ENCODE peak calls at places on chromosome 1, in seven cellular contexts. O is hepatocyte; B is GM20000; Y is NK-92 treated with Interleukin-12 subunit alpha and Interleukin-12 subunit beta, amount 100 ng/mL, for 24 hours; R is naive thymus-derived CD4-positive, alpha-beta T cell; G is AG04450; L is LNCaP clone FGC. N is an unnamed sample.

GRCh38 chr1:37153116-37153515 is 118.8 kb upstream of the GRIK3 start:
- DNase-seq in L (no peak), R (no peak), O (no peak), Y (no peak), B (no peak), G (no peak), N (no peak)

GRCh38 chr1:63790989-63791388 is 17.2 kb downstream of the ROR1 start:
- DNase-seq in L (no peak), B (no peak), O (no peak), Y (no peak), G (no peak), R (no peak), N (no peak)

GRCh38 chr1:160672118-160672517 is 25.3 kb upstream of the SLAMF1 start:
- DNase-seq in L (no peak), B (no peak), O (no peak), R (no peak), Y (no peak), G (no peak), N (no peak)

GRCh38 chr1:202807367-202807925 is 775 bp downstream of the KDM5B start:
- DNase-seq in B (peak), Y (no peak), L (no peak), R (peak), O (peak), G (no peak), N (peak)

GRCh38 chr1:165945911-165946310 is 118.5 kb downstream of the UCK2 start:
- DNase-seq in O (no peak), L (no peak), R (no peak), B (no peak), Y (no peak), G (no peak), N (no peak)

GRCh38 chr1:76933847-76934657 is 66.8 kb downstream of the ST6GALNAC5 start:
- DNase-seq in O (no peak), G (no peak), B (no peak), L (no peak), R (no peak), Y (no peak), N (no peak)

GRCh38 chr1:230105245-230105753 is 38.3 kb downstream of the GALNT2 start:
- DNase-seq in L (no peak), G (no peak), Y (no peak), O (no peak), B (no peak), R (no peak), N (no peak)

GRCh38 chr1:94821636-94822305 is 1.6 kb downstream of the SLC44A3 start:
- DNase-seq in R (no peak), B (no peak), Y (no peak), L (no peak), G (no peak), O (peak), N (no peak)

GRCh38 chr1:39431927-39432326 is 59.5 kb upstream of the BMP8A start:
- DNase-seq in O (no peak), G (no peak), B (no peak), L (no peak), Y (no peak), R (no peak), N (no peak)

GRCh38 chr1:71414229-71414628 is 333.4 kb upstream of the ZRANB2 start:
- DNase-seq in G (no peak), L (no peak), R (no peak), B (no peak), O (no peak), Y (no peak), N (no peak)

GRCh38 chr1:11806307-11806936 is 431 bp downstream of the CLCN6 start:
- DNase-seq in B (no peak), O (peak), Y (peak), R (no peak), G (no peak), L (no peak), N (no peak)

GRCh38 chr1:219433471-219434131 is 179.3 kb downstream of the ZC3H11B start:
- DNase-seq in O (no peak), Y (no peak), B (no peak), R (no peak), L (no peak), G (no peak), N (no peak)

GRCh38 chr1:222167111-222167510 is 380.8 kb downstream of the HHIPL2 start:
- DNase-seq in R (no peak), Y (peak), G (peak), B (peak), L (peak), O (peak), N (no peak)

GRCh38 chr1:1371354-1371740 is 3.7 kb downstream of the AURKAIP1 start:
- DNase-seq in G (no peak), Y (no peak), B (no peak), R (peak), O (no peak), L (no peak), N (no peak)

GRCh38 chr1:31574749-31575372 is 1.5 kb upstream of the TINAGL1 start:
- DNase-seq in L (no peak), B (no peak), G (no peak), R (no peak), O (no peak), Y (no peak), N (no peak)

N was measured in heart left ventricle.